ENCODE peak calls at places on chromosome 9, in six cellular contexts. I, P, F, J, E and L are unnamed samples.

GRCh38 chr9:84343111-84343521 is 2.6 kb upstream of the SLC28A3 start:
- DNase-seq in F (no peak), P (no peak), E (no peak), I (no peak), J (peak; percentile 84), L (no peak)

GRCh38 chr9:34513567-34514214 is 9.1 kb downstream of the ENHO start:
- DNase-seq in E (no peak), J (peak; percentile 79), F (no peak), P (no peak), I (no peak), L (no peak)

GRCh38 chr9:17521456-17521855 is 57.4 kb upstream of the SH3GL2 start:
- DNase-seq in J (no peak), E (no peak), P (no peak), I (no peak), F (no peak), L (no peak)

GRCh38 chr9:105901514-105902109 is 207.3 kb downstream of the TMEM38B start:
- DNase-seq in F (no peak), I (peak; percentile 41), P (no peak), J (peak; percentile 82), E (no peak), L (no peak)

GRCh38 chr9:93592389-93593021 is 16.1 kb downstream of the PHF2 start:
- DNase-seq in E (no peak), P (no peak), F (peak; percentile 35), I (no peak), J (no peak), L (peak; percentile 31)

GRCh38 chr9:83715794-83716193 is 8.0 kb upstream of the UBQLN1 start:
- DNase-seq in F (no peak), E (no peak), J (no peak), P (no peak), I (no peak), L (no peak)

GRCh38 chr9:13144176-13144820 is 135.2 kb downstream of the MPDZ start:
- DNase-seq in P (no peak), I (no peak), F (no peak), E (no peak), J (no peak), L (no peak)

GRCh38 chr9:91196103-91196761 is 165.5 kb downstream of the AUH start:
- DNase-seq in F (no peak), J (no peak), I (no peak), P (no peak), E (no peak), L (no peak)

GRCh38 chr9:33860200-33860871 is 43.4 kb downstream of the UBE2R2 start:
- DNase-seq in I (no peak), J (no peak), F (no peak), P (no peak), E (no peak), L (no peak)

GRCh38 chr9:8428389-8428788 is 628.8 kb upstream of the DMAC1 start:
- DNase-seq in F (no peak), J (no peak), I (no peak), P (no peak), E (no peak), L (no peak)

GRCh38 chr9:108854094-108854493 is 1.7 kb downstream of the ACTL7B start:
- DNase-seq in J (no peak), P (no peak), E (no peak), F (no peak), I (no peak), L (no peak)

GRCh38 chr9:132787748-132788159 is 90.3 kb downstream of the AK8 start:
- DNase-seq in P (no peak), E (no peak), J (no peak), I (no peak), F (no peak), L (no peak)

GRCh38 chr9:131697097-131697496 is 42.8 kb downstream of the RAPGEF1 start:
- DNase-seq in I (no peak), E (no peak), J (peak; percentile 13), F (no peak), P (no peak), L (no peak)
- H3K4me1 ChIP-seq in I (no peaks in the 10 kb centered on the region), E (peaks cover 55% of the 10 kb centered on the region), J (peaks cover 31% of the 10 kb centered on the region), F (peaks cover 35% of the 10 kb centered on the region), P (peaks cover 29% of the 10 kb centered on the region), L (peaks cover 33% of the 10 kb centered on the region)

GRCh38 chr9:128633057-128633456 is 23.6 kb downstream of the DYNC2I2 start:
- DNase-seq in P (peak; percentile 37), I (no peak), F (no peak), E (peak; percentile 54), J (no peak), L (no peak)

GRCh38 chr9:128629852-128630545 is 26.6 kb downstream of the DYNC2I2 start:
- DNase-seq in E (peak; percentile 61), J (no peak), I (no peak), P (peak; percentile 33), F (no peak), L (no peak)

GRCh38 chr9:128632066-128632465 is 24.6 kb downstream of the DYNC2I2 start:
- DNase-seq in F (no peak), E (peak; percentile 64), P (no peak), J (no peak), I (no peak), L (no peak)

GRCh38 chr9:128632486-128632885 is 24.2 kb downstream of the DYNC2I2 start:
- DNase-seq in E (peak; percentile 36), P (peak; percentile 40), I (no peak), J (no peak), F (no peak), L (no peak)

GRCh38 chr9:128631636-128632035 is 25.0 kb downstream of the DYNC2I2 start:
- DNase-seq in F (no peak), E (peak; percentile 1), I (no peak), J (no peak), P (peak; percentile 20), L (no peak)
- H3K27ac ChIP-seq in F (no peak overlapping the region), E (no peak overlapping the region), I (no peak overlapping the region), J (peak overlapping the region; percentile 18), P (no peak overlapping the region), L (no peak overlapping the region)

GRCh38 chr9:134157378-134157885 is 6.9 kb downstream of the RNU6ATAC start:
- DNase-seq in E (peak; percentile 69), P (no peak), F (no peak), J (no peak), I (no peak), L (no peak)

GRCh38 chr9:134158242-134158641 is 6.1 kb downstream of the RNU6ATAC start:
- DNase-seq in I (no peak), E (peak; percentile 49), F (no peak), J (no peak), P (no peak), L (no peak)

GRCh38 chr9:134156564-134157377 is 7.6 kb downstream of the RNU6ATAC start:
- DNase-seq in P (no peak), J (no peak), I (no peak), E (peak; percentile 68), F (no peak), L (no peak)

GRCh38 chr9:134159566-134160245 is 4.7 kb downstream of the RNU6ATAC start:
- DNase-seq in J (no peak), E (peak; percentile 64), F (no peak), I (no peak), P (no peak), L (no peak)

GRCh38 chr9:134158753-134159392 is 5.5 kb downstream of the RNU6ATAC start:
- DNase-seq in P (no peak), I (no peak), E (peak; percentile 72), J (no peak), F (no peak), L (no peak)
- H3K4me1 ChIP-seq in P (peaks cover 18% of the 10 kb centered on the region), I (no peaks in the 10 kb centered on the region), E (peaks cover 9% of the 10 kb centered on the region), J (no peaks in the 10 kb centered on the region), F (peaks cover 9% of the 10 kb centered on the region), L (peaks cover 11% of the 10 kb centered on the region)

GRCh38 chr9:136121801-136122200 is 3.1 kb upstream of the TMEM250 start:
- DNase-seq in J (no peak), F (no peak), I (no peak), P (no peak), E (no peak), L (no peak)
- H3K27ac ChIP-seq in J (no peak overlapping the region), F (no peak overlapping the region), I (no peak overlapping the region), P (no peak overlapping the region), E (no peak overlapping the region), L (no peak overlapping the region)

GRCh38 chr9:89000973-89001916 is 10.0 kb downstream of the S1PR3 start:
- DNase-seq in F (peak; percentile 86), I (peak; percentile 85), E (peak; percentile 91), J (peak; percentile 94), P (peak; percentile 78), L (peak; percentile 59)

GRCh38 chr9:88998506-88998905 is 7.2 kb downstream of the S1PR3 start:
- DNase-seq in J (peak; percentile 40), E (no peak), I (no peak), F (no peak), P (no peak), L (no peak)

GRCh38 chr9:89000281-89000875 is 9.1 kb downstream of the S1PR3 start:
- DNase-seq in E (no peak), J (no peak), F (peak; percentile 37), I (no peak), P (no peak), L (no peak)

GRCh38 chr9:88997646-88998045 is 6.4 kb downstream of the S1PR3 start:
- DNase-seq in P (no peak), E (no peak), F (no peak), I (no peak), J (no peak), L (no peak)

GRCh38 chr9:88998911-88999310 is 7.6 kb downstream of the S1PR3 start:
- DNase-seq in P (no peak), E (peak; percentile 83), F (no peak), J (no peak), I (no peak), L (no peak)
- H3K4me1 ChIP-seq in P (peaks cover 13% of the 10 kb centered on the region), E (peaks cover 29% of the 10 kb centered on the region), F (peaks cover 6% of the 10 kb centered on the region), J (no peaks in the 10 kb centered on the region), I (no peaks in the 10 kb centered on the region), L (no peaks in the 10 kb centered on the region)

GRCh38 chr9:72925126-72925810 is 27.6 kb downstream of the ALDH1A1 start:
- DNase-seq in F (no peak), E (no peak), I (no peak), J (no peak), P (no peak), L (no peak)

GRCh38 chr9:72924116-72924790 is 28.6 kb downstream of the ALDH1A1 start:
- DNase-seq in I (no peak), P (no peak), J (no peak), F (no peak), E (no peak), L (no peak)

GRCh38 chr9:72923077-72923476 is 29.8 kb downstream of the ALDH1A1 start:
- DNase-seq in E (no peak), J (no peak), I (no peak), P (no peak), F (no peak), L (no peak)

GRCh38 chr9:72919246-72919945 is 33.5 kb downstream of the ALDH1A1 start:
- DNase-seq in P (no peak), I (no peak), J (no peak), F (no peak), E (no peak), L (no peak)

DNA sequence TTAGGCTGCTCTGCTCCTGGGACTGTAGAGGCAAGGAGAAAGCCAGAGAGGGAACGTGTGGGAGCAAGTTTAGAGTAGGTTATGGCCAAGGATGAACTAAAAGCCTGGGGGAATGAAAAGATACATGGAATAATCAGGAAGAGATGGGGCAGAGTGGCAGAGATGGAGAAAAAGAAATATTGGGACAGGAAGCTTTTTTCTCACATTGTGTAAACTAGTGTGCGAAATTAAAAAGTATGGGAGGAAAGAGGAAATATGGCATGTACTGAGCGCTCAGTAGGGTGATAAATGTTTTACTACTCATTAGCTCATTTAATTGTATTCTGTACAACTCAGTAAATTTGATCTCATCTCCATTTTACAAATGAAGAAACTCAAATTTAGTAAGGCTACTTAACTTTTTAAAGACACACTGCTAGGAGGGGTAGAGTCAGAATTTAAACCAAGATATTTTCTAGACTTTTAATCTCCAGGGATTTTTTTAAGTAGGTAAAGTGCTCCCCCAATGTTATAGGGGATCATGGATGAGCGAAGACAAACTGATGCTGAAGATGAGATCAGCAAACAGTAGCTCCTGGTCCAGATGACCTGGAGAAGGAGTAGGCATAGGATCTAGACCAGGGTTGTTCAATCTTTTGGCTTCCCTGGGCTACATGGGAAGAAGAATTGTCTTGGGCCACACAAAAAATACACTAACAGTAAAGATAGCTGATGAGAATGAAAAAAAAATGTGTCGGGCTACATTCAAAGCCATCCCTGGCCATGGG is 30.8 kb downstream of the ALDH1A1 start:
- DNase-seq in I (no peak), E (no peak), P (no peak), F (no peak), J (no peak), L (no peak)
- H3K27ac ChIP-seq in I (no peak overlapping the region), E (no peak overlapping the region), P (no peak overlapping the region), F (no peak overlapping the region), J (no peak overlapping the region), L (no peak overlapping the region)